ENCODE peak calls at places on chromosomes 6 and 20, in four cellular contexts. F, Z, S and C are unnamed samples.
A peak's percentile ranks its signal among the peaks of the same experiment; 100 is the strongest.

GRCh38 chr6:44269921-44270525 is at the start of gene TMEM151B:
- DNase-seq in Z (no peak), F (no peak), S (no peak), C (no peak)

GRCh38 chr20:32450484-32451061 is 92.4 kb downstream of the ASXL1 start:
- DNase-seq in Z (no peak), S (no peak), F (no peak), C (no peak)

GRCh38 chr6:106097368-106098231 is 11.5 kb downstream of the PRDM1 start:
- DNase-seq in F (peak; percentile 74), Z (no peak), S (no peak), C (peak; percentile 84)

GRCh38 chr6:169725270-169726048 is 1.2 kb upstream of the PHF10 start:
- DNase-seq in S (no peak), F (peak; percentile 16), Z (peak; percentile 65), C (no peak)

GRCh38 chr20:49742948-49743347 is 29.3 kb upstream of the B4GALT5 start:
- DNase-seq in S (no peak), Z (no peak), F (no peak), C (no peak)

GRCh38 chr6:163180874-163181541 is 233.5 kb upstream of the QKI start:
- DNase-seq in F (no peak), Z (peak; percentile 84), S (no peak), C (peak; percentile 66)

GRCh38 chr6:37088897-37089296 is 81.1 kb upstream of the PIM1 start:
- DNase-seq in Z (no peak), S (no peak), F (no peak), C (no peak)

GRCh38 chr20:24969203-24970029 is 20.3 kb downstream of the CST7 start:
- DNase-seq in F (peak; percentile 3), Z (no peak), S (no peak), C (no peak)

GRCh38 chr6:25512560-25512959 is 139.5 kb upstream of the SCGN start:
- DNase-seq in F (no peak), Z (no peak), S (no peak), C (no peak)

GRCh38 chr6:47111685-47112084 is 69.6 kb upstream of the ADGRF1 start:
- DNase-seq in Z (no peak), F (no peak), S (no peak), C (no peak)

GRCh38 chr6:140398076-140398475 is 1023.6 kb upstream of the CITED2 start:
- DNase-seq in Z (no peak), S (no peak), F (no peak), C (no peak)

GRCh38 chr20:2261105-2261504 is 34.7 kb upstream of the TGM3 start:
- DNase-seq in F (no peak), Z (no peak), S (no peak), C (no peak)

GRCh38 chr6:83417880-83418663 is 12.8 kb downstream of the ME1 start:
- DNase-seq in S (no peak), Z (no peak), F (no peak), C (peak; percentile 73)

GRCh38 chr6:31354788-31355539 is 2.0 kb downstream of the HLA-B start:
- DNase-seq in S (no peak), F (no peak), Z (no peak), C (no peak)

GRCh38 chr6:168475188-168476013 is 34.4 kb downstream of the SMOC2 start:
- DNase-seq in S (no peak), Z (no peak), F (no peak), C (no peak)

GRCh38 chr6:22658934-22659333 is 89.6 kb downstream of the HDGFL1 start:
- DNase-seq in F (no peak), S (no peak), Z (no peak), C (no peak)

GRCh38 chr6:119390276-119390793 is 40.8 kb upstream of the MAN1A1 start:
- DNase-seq in F (no peak), S (no peak), Z (no peak), C (no peak)

GRCh38 chr6:28408076-28408802 is 8.7 kb upstream of the ZSCAN12 start:
- DNase-seq in F (no peak), Z (no peak), S (no peak), C (no peak)

GRCh38 chr6:3291987-3292386 is 33.2 kb downstream of the PSMG4 start:
- DNase-seq in F (no peak), Z (no peak), S (no peak), C (no peak)

GRCh38 chr20:4190792-4191519 is 175.6 kb upstream of the RNF24 start:
- DNase-seq in F (no peak), S (no peak), Z (no peak), C (no peak)

GRCh38 chr20:32439132-32439829 is 81.2 kb downstream of the ASXL1 start:
- DNase-seq in F (peak; percentile 33), Z (no peak), S (no peak), C (no peak)

GRCh38 chr20:17849111-17849900 is 119.3 kb downstream of the SNX5 start:
- DNase-seq in Z (no peak), F (no peak), S (no peak), C (no peak)

GRCh38 chr6:56517155-56517745 is 125.4 kb downstream of the DST start:
- DNase-seq in S (no peak), Z (no peak), F (no peak), C (no peak)

GRCh38 chr20:24705486-24705885 is 236.1 kb downstream of the SYNDIG1 start:
- DNase-seq in S (no peak), F (no peak), Z (no peak), C (no peak)

GRCh38 chr6:108363756-108364356 is 69.0 kb downstream of the AFG1L start:
- DNase-seq in S (no peak), F (no peak), Z (no peak), C (no peak)

GRCh38 chr6:82419859-82420258 is 56.2 kb downstream of the TPBG start:
- DNase-seq in F (no peak), Z (no peak), S (no peak), C (no peak)

GRCh38 chr6:100088009-100088408 is 94.0 kb upstream of the MCHR2 start:
- DNase-seq in F (no peak), S (no peak), Z (no peak), C (no peak)

GRCh38 chr6:5749016-5749665 is 257.6 kb downstream of the NRN1 start:
- DNase-seq in S (no peak), Z (no peak), F (no peak), C (no peak)

GRCh38 chr20:33490023-33490933 is at the start of gene CBFA2T2:
- DNase-seq in F (no peak), S (no peak), Z (peak; percentile 70), C (peak; percentile 54)

GRCh38 chr6:131950767-131951575 is at the start of gene CCN2:
- DNase-seq in S (no peak), Z (peak; percentile 84), F (no peak), C (no peak)

GRCh38 chr6:132412656-132413500 is 11.6 kb upstream of the MOXD1 start:
- DNase-seq in F (no peak), S (no peak), Z (no peak), C (no peak)

GRCh38 chr6:134466751-134467525 is 149.0 kb upstream of the SGK1 start:
- DNase-seq in F (no peak), S (no peak), Z (no peak), C (no peak)

GRCh38 chr6:111559193-111560097 is 46.2 kb downstream of the TRAF3IP2 start:
- DNase-seq in Z (no peak), S (no peak), F (peak; percentile 93), C (no peak)